ENCODE peak calls at places on chromosome 6, in five cellular contexts. U, K, P, D and S are unnamed samples.

GRCh38 chr6:129766959-129767728 is 57.2 kb upstream of the ARHGAP18 start:
- DNase-seq in U (peak), K (peak), P (peak), D (peak), S (peak)

GRCh38 chr6:141199074-141199473 is 933.7 kb upstream of the GJE1 start:
- DNase-seq in U (no peak), K (no peak), P (no peak), D (peak), S (no peak)

GRCh38 chr6:25576920-25577319 is 75.1 kb upstream of the SCGN start:
- DNase-seq in U (no peak), K (no peak), P (no peak), D (no peak), S (no peak)

GRCh38 chr6:105648276-105648675 is 245.4 kb upstream of the PREP start:
- DNase-seq in U (no peak), K (no peak), P (no peak), D (no peak), S (no peak)

GRCh38 chr6:164322533-164322932 is 908.0 kb downstream of the QKI start:
- DNase-seq in U (no peak), K (peak), P (no peak), D (peak), S (no peak)

GRCh38 chr6:152338335-152339125 is 298.6 kb downstream of the SYNE1 start:
- DNase-seq in U (no peak), K (peak), P (peak), D (peak), S (peak)

GRCh38 chr6:10528170-10528981 is 7.2 kb downstream of the GCNT2 start:
- DNase-seq in U (no peak), K (peak), P (no peak), D (peak), S (no peak)

GRCh38 chr6:133001040-133001570 is 186.7 kb downstream of the RPS12 start:
- DNase-seq in U (no peak), K (no peak), P (no peak), D (no peak), S (no peak)

GRCh38 chr6:117346142-117346930 is 79.4 kb downstream of the ROS1 start:
- DNase-seq in U (no peak), K (peak), P (no peak), D (peak), S (no peak)

GRCh38 chr6:105675715-105676397 is 273.0 kb upstream of the PREP start:
- DNase-seq in U (no peak), K (peak), P (no peak), D (peak), S (no peak)

GRCh38 chr6:45419574-45420082 is 41.9 kb upstream of the SUPT3H start:
- DNase-seq in U (peak), K (no peak), P (peak), D (peak), S (peak)

GRCh38 chr6:149593443-149593842 is 27.3 kb downstream of the GINM1 start:
- DNase-seq in U (no peak), K (no peak), P (no peak), D (no peak), S (no peak)

GRCh38 chr6:102841055-102841454 is 1447.5 kb downstream of the GRIK2 start:
- DNase-seq in U (no peak), K (no peak), P (no peak), D (no peak), S (no peak)

GRCh38 chr6:84967389-84967788 is 203.0 kb upstream of the TBX18 start:
- DNase-seq in U (no peak), K (peak), P (no peak), D (peak), S (no peak)

GRCh38 chr6:55528624-55529023 is 50.4 kb downstream of the HMGCLL1 start:
- DNase-seq in U (no peak), K (peak), P (no peak), D (peak), S (no peak)

GRCh38 chr6:73728548-73729205 is 32.7 kb downstream of the CD109 start:
- DNase-seq in U (no peak), K (no peak), P (no peak), D (no peak), S (no peak)

GRCh38 chr6:10465633-10466499 is 51.0 kb upstream of the TFAP2A start:
- DNase-seq in U (no peak), K (peak), P (no peak), D (peak), S (no peak)

GRCh38 chr6:96898241-96898851 is 655 bp upstream of the NDUFAF4 start:
- DNase-seq in U (no peak), K (peak), P (no peak), D (peak), S (no peak)

GRCh38 chr6:15330174-15330934 is 84.5 kb downstream of the JARID2 start:
- DNase-seq in U (no peak), K (peak), P (no peak), D (no peak), S (no peak)
- H3K4me3 ChIP-seq in U (no peak), K (no peak), P (no peak), D (no peak), S (no peak)

DNA sequence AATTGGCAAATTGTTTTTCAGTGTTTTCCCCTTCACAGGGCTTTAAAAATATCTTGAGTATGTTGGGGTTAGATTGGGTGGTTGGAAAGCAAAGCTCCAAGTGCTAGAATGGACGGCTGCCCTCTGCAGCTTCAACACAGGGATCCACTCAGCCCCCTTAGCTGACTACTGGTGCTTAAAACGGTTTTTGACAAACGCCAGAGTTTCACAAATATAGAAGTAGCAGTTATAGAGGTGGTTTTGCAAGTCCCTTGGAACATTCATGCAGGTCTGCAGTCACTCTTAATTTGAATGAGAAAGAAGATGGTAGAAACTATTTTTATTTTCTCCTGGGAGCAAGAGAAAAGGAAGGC is 175.9 kb downstream of the ARID1B start:
- DNase-seq in U (no peak), K (no peak), P (no peak), D (no peak), S (no peak)
- H3K4me3 ChIP-seq in U (no peak), K (peak), P (no peak), D (peak), S (peak)

DNA sequence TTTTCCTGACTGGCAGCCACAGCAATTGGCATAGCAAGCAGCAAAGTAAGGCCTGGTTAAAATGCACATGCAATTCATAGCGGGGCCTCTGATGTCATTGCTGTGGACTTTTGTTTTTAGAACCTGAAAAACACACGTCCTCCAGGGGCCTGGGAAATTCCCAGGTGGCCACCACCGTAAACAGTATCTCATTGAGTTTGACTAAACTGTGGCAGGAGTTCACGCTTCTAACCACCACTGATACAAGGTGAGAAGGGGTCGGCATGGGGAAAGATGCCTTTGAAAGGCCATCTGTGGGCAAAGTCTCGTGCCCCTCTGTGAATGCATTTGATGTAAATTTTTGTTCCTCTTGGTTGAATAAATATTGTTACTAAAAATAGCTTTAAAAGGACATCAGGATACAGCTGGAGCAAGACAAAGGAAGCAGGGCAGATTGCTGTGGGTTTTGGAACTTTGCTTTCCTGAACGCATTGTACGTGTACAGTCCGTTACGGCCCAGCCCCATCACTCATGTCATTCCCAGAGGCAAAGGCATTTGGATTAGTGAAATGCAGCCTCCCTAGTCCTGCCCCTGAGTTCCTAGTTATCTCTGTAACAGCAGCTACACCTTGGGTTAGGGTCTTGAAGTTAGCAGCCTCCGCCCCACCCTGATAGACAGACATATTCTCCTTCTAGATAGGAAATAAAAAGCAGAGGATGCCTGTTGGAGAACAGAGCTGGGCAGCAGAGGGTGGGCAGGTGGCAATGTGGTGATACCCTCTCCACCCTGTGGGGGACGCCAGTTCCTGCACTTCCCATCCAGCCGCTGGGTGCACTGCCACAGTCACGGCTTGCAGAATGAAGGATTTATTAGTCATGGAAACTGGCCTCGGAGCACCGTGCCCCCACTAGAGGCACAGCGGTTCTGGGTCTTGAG is 80.3 kb downstream of the ZDHHC14 start:
- DNase-seq in U (no peak), K (no peak), P (peak), D (peak), S (no peak)
- H3K4me3 ChIP-seq in U (no peak), K (no peak), P (no peak), D (no peak), S (no peak)

GRCh38 chr6:75204222-75204958 is 1.5 kb downstream of the COL12A1 start:
- DNase-seq in U (peak), K (peak), P (peak), D (peak), S (peak)
- H3K4me3 ChIP-seq in U (peak), K (peak), P (peak), D (peak), S (peak)

DNA sequence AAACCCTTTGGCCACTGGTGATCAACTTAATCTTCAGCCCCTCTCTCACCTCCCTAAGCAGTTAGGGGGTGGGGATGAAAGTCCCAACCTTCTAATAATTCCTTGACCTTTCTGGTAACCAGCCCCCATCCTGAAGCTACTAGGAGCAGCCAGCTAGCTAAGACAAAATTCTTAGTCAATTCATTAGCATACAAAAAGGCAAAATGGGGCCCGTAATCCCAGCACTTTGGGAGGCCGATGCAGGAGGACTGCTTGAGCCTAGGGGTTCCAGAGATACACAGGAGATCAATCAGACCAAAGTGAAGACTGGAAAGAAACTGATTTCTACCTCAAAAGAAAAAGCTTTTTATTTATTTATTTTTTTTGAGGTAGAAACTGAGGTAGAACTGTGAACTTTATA is 1.8 kb downstream of the ASCC3 start:
- DNase-seq in U (no peak), K (no peak), P (no peak), D (no peak), S (no peak)
- H3K4me3 ChIP-seq in U (no peak), K (peak), P (no peak), D (peak), S (no peak)

GRCh38 chr6:111686249-111686997 is 80.7 kb upstream of the TRAF3IP2 start:
- DNase-seq in U (no peak), K (no peak), P (no peak), D (peak), S (no peak)
- H3K4me3 ChIP-seq in U (no peak), K (no peak), P (no peak), D (no peak), S (no peak)

DNA sequence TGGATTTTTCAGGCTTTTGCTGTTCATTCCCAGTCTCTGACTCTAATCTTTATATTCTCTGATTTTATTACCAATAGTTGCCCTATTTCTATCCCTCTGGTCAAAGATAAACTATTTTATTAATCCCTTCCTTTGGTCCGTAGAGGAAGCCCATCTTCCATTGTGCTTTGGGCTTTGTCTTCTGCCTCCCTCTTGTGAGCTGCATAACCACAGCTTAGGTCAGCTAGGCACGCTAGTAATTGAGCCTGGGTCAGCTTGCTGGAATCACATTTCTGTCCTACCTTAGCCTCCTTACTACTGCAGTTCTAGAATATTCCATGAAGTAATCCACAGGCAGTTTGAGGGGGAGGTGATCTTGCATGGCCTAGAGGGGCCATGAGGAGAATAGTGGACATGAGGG is 49.4 kb downstream of the TRMT11 start:
- DNase-seq in U (no peak), K (no peak), P (no peak), D (no peak), S (no peak)
- H3K4me3 ChIP-seq in U (no peak), K (no peak), P (no peak), D (no peak), S (no peak)

DNA sequence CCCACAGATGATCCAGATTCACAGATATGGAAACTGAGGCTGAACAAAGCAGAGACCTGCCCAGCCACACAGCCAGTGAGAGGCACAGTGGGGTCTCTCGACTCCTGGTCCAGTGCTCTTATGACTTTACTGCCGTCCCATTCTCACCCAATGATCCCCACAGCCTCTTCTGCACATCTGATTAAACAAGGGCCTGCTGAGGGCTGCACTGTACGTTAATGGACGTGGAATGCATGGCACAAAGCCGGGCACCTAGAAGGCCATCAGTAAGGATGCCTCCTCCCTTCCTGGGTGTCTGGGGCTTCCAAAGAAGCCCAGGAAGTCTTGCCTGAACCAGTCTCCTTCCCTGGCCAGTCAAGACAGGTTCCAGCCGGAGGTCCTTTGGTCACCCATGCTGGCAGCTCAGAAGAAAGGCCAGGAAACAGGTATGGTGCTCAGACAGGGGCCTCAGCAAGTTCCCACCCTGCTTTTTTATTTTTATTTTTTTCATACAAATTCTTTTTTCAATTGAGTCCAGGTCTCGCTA is 3.8 kb downstream of the TFEB start:
- DNase-seq in U (peak), K (no peak), P (no peak), D (no peak), S (peak)
- H3K4me3 ChIP-seq in U (no peak), K (no peak), P (no peak), D (no peak), S (peak)

DNA sequence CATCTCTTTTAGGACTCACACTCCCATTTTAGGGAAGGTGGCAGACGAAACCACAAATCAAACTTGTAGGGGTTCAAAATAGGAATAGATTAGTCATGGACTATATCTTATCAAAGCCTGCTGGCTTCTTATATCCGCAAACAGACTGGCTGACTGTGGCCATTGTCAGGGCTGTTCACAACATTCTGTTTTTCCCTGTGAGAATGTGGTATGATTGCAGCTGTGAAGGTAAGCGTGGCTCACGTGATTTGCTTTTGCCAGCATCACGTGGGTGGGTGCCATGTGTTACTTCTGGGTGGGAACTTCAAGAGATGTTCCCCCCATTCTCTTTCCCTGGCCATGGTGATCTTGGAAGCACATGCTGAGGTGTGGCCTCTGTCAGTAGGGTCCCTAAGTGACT is 5.9 kb downstream of the IP6K3 start:
- DNase-seq in U (no peak), K (no peak), P (peak), D (no peak), S (peak)
- H3K4me3 ChIP-seq in U (no peak), K (no peak), P (no peak), D (no peak), S (peak)